ENCODE peak calls at places on chromosomes 11 and 22, in seven cellular contexts. E is mucosa of gallbladder, F is H54, D is endodermal cell, J is non-pigmented ciliary epithelial cell, T is NCI-H1930, S is Peyer's patch. X is an unnamed sample.

GRCh38 chr11:31690041-31690440 is 121.1 kb downstream of the PAX6 start:
- DNase-seq in D (no peak), F (no peak), J (no peak), S (no peak), T (no peak), E (no peak), X (no peak)

GRCh38 chr11:70314730-70315129 is 44.2 kb downstream of the PPFIA1 start:
- DNase-seq in T (no peak), F (no peak), D (no peak), J (no peak), E (no peak), S (no peak), X (no peak)

GRCh38 chr11:112213753-112214152 is 12.5 kb upstream of the PTS start:
- DNase-seq in S (no peak), D (no peak), E (no peak), J (no peak), T (no peak), F (no peak), X (no peak)

GRCh38 chr11:87219266-87219665 is 181.5 kb downstream of the TMEM135 start:
- DNase-seq in S (no peak), J (no peak), E (no peak), F (no peak), T (no peak), D (peak), X (no peak)

GRCh38 chr22:21927174-21927823 is 25.3 kb downstream of the PPM1F start:
- DNase-seq in E (no peak), D (peak), T (no peak), F (no peak), J (no peak), S (no peak), X (no peak)

GRCh38 chr11:59186130-59186594 is 14.2 kb downstream of the DTX4 start:
- DNase-seq in J (no peak), F (peak), T (peak), D (peak), E (peak), S (peak), X (peak)

GRCh38 chr11:107576497-107577086 is 11.1 kb upstream of the ALKBH8 start:
- DNase-seq in S (peak), D (peak), T (peak), F (no peak), J (no peak), E (peak), X (peak)

GRCh38 chr11:79122759-79123158 is 318.1 kb downstream of the TENM4 start:
- DNase-seq in D (no peak), E (no peak), T (no peak), J (no peak), F (no peak), S (no peak), X (no peak)

GRCh38 chr22:32326647-32327046 is 31.0 kb upstream of the RFPL3 start:
- DNase-seq in J (no peak), T (no peak), D (peak), F (no peak), E (no peak), S (no peak), X (no peak)

GRCh38 chr11:60792521-60792920 is 7.4 kb downstream of the MS4A10 start:
- DNase-seq in D (no peak), S (no peak), F (no peak), E (no peak), T (no peak), J (no peak), X (no peak)

GRCh38 chr22:48782817-48783511 is 1044.7 kb downstream of the BRD1 start:
- DNase-seq in F (no peak), D (peak), S (peak), E (no peak), T (no peak), J (no peak), X (no peak)

GRCh38 chr11:19786644-19787043 is 74.0 kb downstream of the NAV2 start:
- DNase-seq in J (no peak), T (no peak), D (no peak), E (no peak), F (no peak), S (no peak), X (no peak)

GRCh38 chr11:45736424-45736823 is 68.5 kb upstream of the SLC35C1 start:
- DNase-seq in S (no peak), J (no peak), T (no peak), D (no peak), F (no peak), E (no peak), X (peak)